ENCODE peak calls at places on chromosomes 11 and 22, in ten cellular contexts. Y is EL; X is ecto neural progenitor cell; S is uterus; M is heart left ventricle; L is stomach; G is stimulated activated CD4-positive, alpha-beta T cell treated with anti-CD3 and anti-CD28 coated beads, TNF-alpha, amount 100 ng/mL, for 1 hour; H is PC-3; E is hypothalamus; V is NCI-H2171 treated with DMSO at 0.1 percent for 48 hours. F is an unnamed sample.

GRCh38 chr11:36928621-36929020 is 330.6 kb upstream of the RAG2 start:
- DNase-seq in H (no peak), S (no peak), M (no peak), L (no peak), E (no peak), V (no peak), X (no peak), Y (no peak), G (no peak), F (no peak)

GRCh38 chr11:76443254-76443935 is 1.4 kb upstream of the EMSY start:
- DNase-seq in E (no peak), G (no peak), L (no peak), M (no peak), S (no peak), Y (peak; percentile 14), H (peak; percentile 29), V (no peak), X (no peak), F (peak; percentile 30)

GRCh38 chr22:45154383-45154782 is 9.3 kb upstream of the NUP50 start:
- DNase-seq in Y (peak; percentile 41), L (no peak), E (no peak), H (peak; percentile 43), M (no peak), G (no peak), X (no peak), S (no peak), V (no peak), F (peak; percentile 29)

GRCh38 chr11:12382451-12382850 is 5.1 kb downstream of the PARVA start:
- DNase-seq in L (no peak), H (no peak), M (no peak), X (no peak), E (no peak), G (no peak), S (no peak), Y (no peak), V (no peak), F (no peak)

GRCh38 chr22:44391026-44391425 is 78.3 kb upstream of the SHISAL1 start:
- DNase-seq in L (no peak), X (no peak), V (no peak), M (no peak), S (no peak), E (no peak), Y (no peak), G (no peak), H (no peak), F (no peak)

GRCh38 chr11:79273781-79274180 is 167.0 kb downstream of the TENM4 start:
- DNase-seq in Y (no peak), E (no peak), H (no peak), M (no peak), V (no peak), L (no peak), G (no peak), S (no peak), X (no peak), F (no peak)

GRCh38 chr11:86067230-86068137 is 1.4 kb downstream of the PICALM start:
- DNase-seq in L (no peak), G (no peak), H (peak; percentile 25), E (no peak), X (no peak), M (no peak), Y (peak; percentile 18), V (peak; percentile 70), S (no peak), F (peak; percentile 22)

GRCh38 chr22:20779014-20779812 is 5.3 kb downstream of the SERPIND1 start:
- DNase-seq in V (no peak), Y (no peak), S (peak; percentile 35), M (no peak), G (no peak), X (no peak), L (no peak), H (no peak), E (no peak), F (no peak)

GRCh38 chr11:105334025-105334714 is 194.6 kb upstream of the CARD18 start:
- DNase-seq in V (no peak), X (no peak), H (no peak), L (no peak), E (no peak), Y (no peak), M (no peak), S (no peak), G (no peak), F (no peak)

GRCh38 chr11:123797065-123797940 is 8.8 kb downstream of the OR6M1 start:
- DNase-seq in L (no peak), S (no peak), G (no peak), E (no peak), V (peak; percentile 19), X (no peak), H (no peak), Y (no peak), M (no peak), F (no peak)

GRCh38 chr22:25057013-25057881 is 104.7 kb downstream of the KIAA1671 start:
- DNase-seq in M (peak; percentile 63), G (peak; percentile 74), X (peak; percentile 87), Y (peak; percentile 27), L (peak; percentile 78), E (no peak), H (peak; percentile 79), V (peak; percentile 75), S (peak; percentile 37), F (peak; percentile 25)

GRCh38 chr11:76666408-76666807 is 4.1 kb downstream of the LRRC32 start:
- DNase-seq in H (no peak), Y (no peak), X (peak; percentile 65), M (peak; percentile 73), S (peak; percentile 54), L (no peak), E (no peak), V (no peak), G (no peak), F (no peak)

GRCh38 chr11:108913204-108913603 is 248.3 kb downstream of the DDX10 start:
- DNase-seq in Y (no peak), M (no peak), S (no peak), L (no peak), X (no peak), G (no peak), V (no peak), E (no peak), H (no peak), F (no peak)

GRCh38 chr11:17250561-17251350 is 25.8 kb upstream of the NUCB2 start:
- DNase-seq in H (peak; percentile 12), E (no peak), L (no peak), S (no peak), Y (peak; percentile 12), V (no peak), G (no peak), M (no peak), X (no peak), F (peak; percentile 37)

GRCh38 chr11:22626573-22627239 is 1.1 kb upstream of the FANCF start:
- DNase-seq in X (no peak), E (no peak), L (no peak), G (no peak), H (no peak), Y (no peak), S (no peak), M (no peak), V (no peak), F (no peak)

GRCh38 chr11:15616130-15617105 is 501.7 kb downstream of the INSC start:
- DNase-seq in S (no peak), V (no peak), M (no peak), H (no peak), X (no peak), G (no peak), E (no peak), Y (no peak), L (no peak), F (no peak)

GRCh38 chr11:84408946-84409411 is 1122.8 kb upstream of the CCDC90B start:
- DNase-seq in G (no peak), H (no peak), M (no peak), X (no peak), V (no peak), Y (no peak), E (no peak), S (no peak), L (no peak), F (no peak)

GRCh38 chr22:30325065-30325720 is 1.5 kb downstream of the TBC1D10A start:
- DNase-seq in E (no peak), H (peak; percentile 67), L (peak; percentile 48), Y (peak; percentile 95), M (no peak), V (no peak), X (peak; percentile 53), G (no peak), S (peak; percentile 65), F (peak; percentile 95)

GRCh38 chr11:129323896-129324522 is 51.6 kb upstream of the BARX2 start:
- DNase-seq in M (no peak), V (peak; percentile 55), Y (no peak), H (no peak), E (no peak), S (no peak), X (no peak), G (no peak), L (peak; percentile 43), F (no peak)

GRCh38 chr22:38353142-38353629 is 36.0 kb upstream of the CSNK1E start:
- DNase-seq in G (peak; percentile 72), M (peak; percentile 69), L (peak; percentile 85), E (no peak), H (peak; percentile 63), S (peak; percentile 52), V (peak; percentile 30), Y (peak; percentile 59), X (peak; percentile 85), F (peak; percentile 70)

GRCh38 chr11:35144811-35145210 is 5.8 kb downstream of the CD44 start:
- DNase-seq in V (no peak), Y (peak; percentile 71), S (no peak), H (peak; percentile 41), G (no peak), X (no peak), E (no peak), L (no peak), M (no peak), F (peak; percentile 40)

GRCh38 chr11:44638032-44638431 is 72.6 kb downstream of the CD82 start:
- DNase-seq in G (no peak), E (no peak), Y (no peak), V (no peak), H (no peak), X (peak; percentile 22), L (peak; percentile 24), M (no peak), S (no peak), F (no peak)